ENCODE peak calls at places on chromosomes 2 and 18, in five cellular contexts. One of them, this sample, is unnamed.
A peak's percentile ranks its signal among the peaks of the same experiment; 100 is the strongest.

GRCh38 chr2:240431276-240431662 is 4.2 kb upstream of the GPC1 start:
- DNase-seq in HCT116: no peak
- DNase-seq in K562: no peak
- DNase-seq in GM12878: no peak
- DNase-seq in SK-N-SH: no peak
- DNase-seq in this sample: no peak

GRCh38 chr2:133561045-133561852 is 7.0 kb downstream of the NCKAP5 start:
- DNase-seq in HCT116: peak; percentile 27
- DNase-seq in GM12878: no peak
- DNase-seq in K562: no peak
- DNase-seq in SK-N-SH: peak; percentile 41
- DNase-seq in this sample: peak; percentile 68

GRCh38 chr2:189002079-189002478 is 27.9 kb downstream of the COL3A1 start:
- DNase-seq in SK-N-SH: no peak
- DNase-seq in K562: no peak
- DNase-seq in GM12878: no peak
- DNase-seq in HCT116: peak; percentile 31
- DNase-seq in this sample: no peak

GRCh38 chr2:26537069-26537825 is 59.3 kb upstream of the OTOF start:
- DNase-seq in GM12878: no peak
- DNase-seq in SK-N-SH: no peak
- DNase-seq in HCT116: no peak
- DNase-seq in K562: no peak
- DNase-seq in this sample: no peak

GRCh38 chr2:206511283-206511682 is 68.0 kb downstream of the ADAM23 start:
- DNase-seq in SK-N-SH: no peak
- DNase-seq in GM12878: no peak
- DNase-seq in HCT116: no peak
- DNase-seq in K562: no peak
- DNase-seq in this sample: no peak

GRCh38 chr18:27447530-27447929 is 262.4 kb upstream of the CHST9 start:
- DNase-seq in GM12878: no peak
- DNase-seq in K562: no peak
- DNase-seq in HCT116: no peak
- DNase-seq in SK-N-SH: no peak
- DNase-seq in this sample: no peak

GRCh38 chr2:177171418-177171865 is 41.2 kb upstream of the HNRNPA3 start:
- DNase-seq in HCT116: no peak
- DNase-seq in K562: no peak
- DNase-seq in SK-N-SH: no peak
- DNase-seq in GM12878: no peak
- DNase-seq in this sample: peak; percentile 74

GRCh38 chr2:219278655-219279150 is 463 bp upstream of the DNAJB2 start:
- DNase-seq in HCT116: no peak
- DNase-seq in GM12878: no peak
- DNase-seq in K562: no peak
- DNase-seq in SK-N-SH: no peak
- DNase-seq in this sample: no peak

GRCh38 chr2:190717306-190717705 is 68.4 kb downstream of the NAB1 start:
- DNase-seq in GM12878: no peak
- DNase-seq in HCT116: no peak
- DNase-seq in SK-N-SH: no peak
- DNase-seq in K562: no peak
- DNase-seq in this sample: no peak

GRCh38 chr2:239368906-239369584 is 31.8 kb downstream of the HDAC4 start:
- DNase-seq in GM12878: no peak
- DNase-seq in K562: no peak
- DNase-seq in HCT116: no peak
- DNase-seq in SK-N-SH: no peak
- DNase-seq in this sample: no peak

GRCh38 chr18:62118324-62118723 is 68.5 kb downstream of the PIGN start:
- DNase-seq in SK-N-SH: no peak
- DNase-seq in GM12878: no peak
- DNase-seq in K562: no peak
- DNase-seq in HCT116: no peak
- DNase-seq in this sample: no peak

GRCh38 chr2:96091711-96092579 is 24.4 kb downstream of the ADRA2B start:
- DNase-seq in HCT116: no peak
- DNase-seq in SK-N-SH: no peak
- DNase-seq in GM12878: no peak
- DNase-seq in K562: no peak
- DNase-seq in this sample: no peak

GRCh38 chr2:208064220-208064951 is 39.1 kb upstream of the PLEKHM3 start:
- DNase-seq in SK-N-SH: no peak
- DNase-seq in GM12878: peak; percentile 67
- DNase-seq in HCT116: no peak
- DNase-seq in K562: peak; percentile 59
- DNase-seq in this sample: no peak

GRCh38 chr2:157421964-157422363 is 21.9 kb downstream of the CYTIP start:
- DNase-seq in K562: no peak
- DNase-seq in HCT116: no peak
- DNase-seq in GM12878: no peak
- DNase-seq in SK-N-SH: no peak
- DNase-seq in this sample: no peak

GRCh38 chr2:29902356-29902755 is 19.0 kb downstream of the ALK start:
- DNase-seq in HCT116: no peak
- DNase-seq in K562: no peak
- DNase-seq in GM12878: no peak
- DNase-seq in SK-N-SH: no peak
- DNase-seq in this sample: no peak

GRCh38 chr2:190119257-190119656 is 56.7 kb upstream of the MSTN start:
- DNase-seq in K562: peak; percentile 9
- DNase-seq in HCT116: no peak
- DNase-seq in SK-N-SH: no peak
- DNase-seq in GM12878: no peak
- DNase-seq in this sample: no peak

GRCh38 chr2:1495676-1496393 is 82.6 kb downstream of the TPO start:
- DNase-seq in GM12878: no peak
- DNase-seq in SK-N-SH: no peak
- DNase-seq in K562: no peak
- DNase-seq in HCT116: no peak
- DNase-seq in this sample: no peak

GRCh38 chr2:137935591-137935990 is 28.7 kb upstream of the HNMT start:
- DNase-seq in K562: no peak
- DNase-seq in SK-N-SH: no peak
- DNase-seq in GM12878: no peak
- DNase-seq in HCT116: no peak
- DNase-seq in this sample: no peak

GRCh38 chr18:28650860-28651259 is 473.9 kb upstream of the CDH2 start:
- DNase-seq in HCT116: no peak
- DNase-seq in GM12878: no peak
- DNase-seq in K562: no peak
- DNase-seq in SK-N-SH: no peak
- DNase-seq in this sample: no peak

GRCh38 chr2:230870544-230871360 is 6.0 kb downstream of the ITM2C start:
- DNase-seq in SK-N-SH: peak; percentile 76
- DNase-seq in GM12878: no peak
- DNase-seq in HCT116: no peak
- DNase-seq in K562: no peak
- DNase-seq in this sample: no peak

GRCh38 chr2:236774171-236774570 is 204.5 kb downstream of the ACKR3 start:
- DNase-seq in SK-N-SH: no peak
- DNase-seq in HCT116: no peak
- DNase-seq in GM12878: no peak
- DNase-seq in K562: no peak
- DNase-seq in this sample: no peak

GRCh38 chr2:73020306-73020656 is 51.2 kb downstream of the SFXN5 start:
- DNase-seq in SK-N-SH: no peak
- DNase-seq in HCT116: no peak
- DNase-seq in K562: no peak
- DNase-seq in GM12878: no peak
- DNase-seq in this sample: no peak

GRCh38 chr2:55965276-55965675 is 41.7 kb upstream of the EFEMP1 start:
- DNase-seq in SK-N-SH: no peak
- DNase-seq in HCT116: no peak
- DNase-seq in GM12878: no peak
- DNase-seq in K562: no peak
- DNase-seq in this sample: no peak

GRCh38 chr2:29064746-29065478 is 9.4 kb downstream of the PCARE start:
- DNase-seq in SK-N-SH: peak; percentile 47
- DNase-seq in K562: no peak
- DNase-seq in GM12878: no peak
- DNase-seq in HCT116: no peak
- DNase-seq in this sample: no peak

GRCh38 chr18:24538421-24539264 is 78.2 kb downstream of the HRH4 start:
- DNase-seq in HCT116: no peak
- DNase-seq in SK-N-SH: peak; percentile 37
- DNase-seq in GM12878: no peak
- DNase-seq in K562: no peak
- DNase-seq in this sample: no peak

GRCh38 chr2:98433363-98433964 is 11.2 kb upstream of the INPP4A start:
- DNase-seq in K562: no peak
- DNase-seq in SK-N-SH: no peak
- DNase-seq in GM12878: no peak
- DNase-seq in HCT116: no peak
- DNase-seq in this sample: no peak

GRCh38 chr18:9866627-9867453 is 18.9 kb upstream of the TXNDC2 start:
- DNase-seq in K562: no peak
- DNase-seq in SK-N-SH: no peak
- DNase-seq in GM12878: no peak
- DNase-seq in HCT116: no peak
- DNase-seq in this sample: peak; percentile 28
- TF ChIP-seq JUND in K562: peak; percentile 14
- TF ChIP-seq JUND in SK-N-SH: no peak
- TF ChIP-seq JUND in GM12878: no peak
- TF ChIP-seq JUND in HCT116: no peak
- TF ChIP-seq JUND in this sample: no peak

DNA sequence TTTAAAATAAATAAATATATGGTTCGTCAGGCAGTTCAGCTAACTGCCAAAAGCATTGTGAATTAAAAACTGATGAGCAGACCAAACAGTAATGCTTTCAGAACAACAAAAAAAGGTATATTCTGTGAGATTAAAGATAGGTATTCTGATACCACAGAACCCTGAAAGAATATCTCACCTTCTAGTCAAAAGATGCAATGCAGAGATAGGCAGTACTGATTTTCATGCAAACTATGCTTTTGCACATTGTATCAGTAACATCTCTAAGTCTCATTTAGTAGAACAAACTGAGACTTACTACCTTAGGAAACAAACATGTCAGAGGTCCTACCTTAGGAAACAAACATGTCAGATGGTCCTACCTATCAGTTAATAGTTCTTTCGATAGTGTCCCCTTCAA is 32.4 kb downstream of the CUL3 start:
- DNase-seq in GM12878: no peak
- DNase-seq in HCT116: no peak
- DNase-seq in SK-N-SH: no peak
- DNase-seq in K562: no peak
- DNase-seq in this sample: no peak
- TF ChIP-seq JUND in GM12878: no peak
- TF ChIP-seq JUND in HCT116: no peak
- TF ChIP-seq JUND in SK-N-SH: no peak
- TF ChIP-seq JUND in K562: no peak
- TF ChIP-seq JUND in this sample: no peak

GRCh38 chr2:70087703-70088507 is 628 bp downstream of the PCBP1 start:
- DNase-seq in SK-N-SH: peak; percentile 65
- DNase-seq in HCT116: no peak
- DNase-seq in GM12878: no peak
- DNase-seq in K562: peak; percentile 72
- DNase-seq in this sample: peak; percentile 51
- TF ChIP-seq JUND in SK-N-SH: no peak
- TF ChIP-seq JUND in HCT116: no peak
- TF ChIP-seq JUND in GM12878: no peak
- TF ChIP-seq JUND in K562: no peak
- TF ChIP-seq JUND in this sample: no peak

GRCh38 chr2:151861171-151861570 is 33.0 kb upstream of the ARL5A start:
- DNase-seq in K562: no peak
- DNase-seq in HCT116: no peak
- DNase-seq in GM12878: no peak
- DNase-seq in SK-N-SH: no peak
- DNase-seq in this sample: no peak

GRCh38 chr2:151862688-151863087 is 34.5 kb upstream of the ARL5A start:
- DNase-seq in HCT116: no peak
- DNase-seq in GM12878: peak; percentile 96
- DNase-seq in SK-N-SH: no peak
- DNase-seq in K562: no peak
- DNase-seq in this sample: no peak

GRCh38 chr2:151860613-151861146 is 32.5 kb upstream of the ARL5A start:
- DNase-seq in HCT116: no peak
- DNase-seq in GM12878: no peak
- DNase-seq in K562: no peak
- DNase-seq in SK-N-SH: no peak
- DNase-seq in this sample: no peak

GRCh38 chr2:151857650-151858049 is 29.4 kb upstream of the ARL5A start:
- DNase-seq in GM12878: no peak
- DNase-seq in HCT116: no peak
- DNase-seq in K562: no peak
- DNase-seq in SK-N-SH: no peak
- DNase-seq in this sample: peak; percentile 58

DNA sequence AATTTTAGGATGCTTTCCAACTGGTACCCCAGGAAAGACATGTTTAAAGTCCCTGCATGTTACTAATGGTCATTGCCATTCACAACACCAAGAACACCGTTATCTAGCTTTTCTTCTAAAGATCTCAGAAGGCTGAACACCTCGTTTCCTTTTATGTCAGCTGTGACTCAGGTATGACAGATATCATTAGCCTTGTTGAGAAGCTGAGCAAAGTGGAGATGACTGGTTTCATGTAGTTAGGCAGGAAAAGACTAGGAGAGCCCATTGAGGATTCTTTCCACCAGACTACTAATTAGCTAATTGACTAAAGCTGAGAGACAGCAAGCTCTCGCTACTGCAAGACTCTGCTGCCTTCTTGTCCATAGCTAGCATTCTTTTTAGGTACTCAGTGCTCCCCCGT is 32.0 kb upstream of the ARL5A start:
- DNase-seq in HCT116: no peak
- DNase-seq in K562: no peak
- DNase-seq in GM12878: no peak
- DNase-seq in SK-N-SH: no peak
- DNase-seq in this sample: no peak
- TF ChIP-seq JUND in HCT116: no peak
- TF ChIP-seq JUND in K562: no peak
- TF ChIP-seq JUND in GM12878: no peak
- TF ChIP-seq JUND in SK-N-SH: no peak
- TF ChIP-seq JUND in this sample: no peak

GRCh38 chr2:241842620-241843211 is 16.0 kb downstream of the PDCD1 start:
- DNase-seq in SK-N-SH: peak; percentile 28
- DNase-seq in GM12878: no peak
- DNase-seq in HCT116: no peak
- DNase-seq in K562: no peak
- DNase-seq in this sample: no peak
- TF ChIP-seq JUND in SK-N-SH: no peak
- TF ChIP-seq JUND in GM12878: no peak
- TF ChIP-seq JUND in HCT116: no peak
- TF ChIP-seq JUND in K562: no peak
- TF ChIP-seq JUND in this sample: no peak